ENCODE peak calls at places on chromosomes 3 and 15, in seven cellular contexts. P is gastrocnemius medialis, S is heart right ventricle, F is Panc1, D is GM23338, O is tibial nerve, T is GM20000. X is an unnamed sample.

GRCh38 chr15:87154771-87155170 is 1075.1 kb downstream of the AGBL1 start:
- DNase-seq in S (no peak), T (no peak), O (no peak), D (no peak), F (no peak), P (no peak), X (no peak)

GRCh38 chr3:43190682-43191081 is 84.8 kb upstream of the POMGNT2 start:
- DNase-seq in F (no peak), P (no peak), D (no peak), T (no peak), O (no peak), S (no peak), X (no peak)

GRCh38 chr3:174725303-174725702 is 133.8 kb upstream of the NAALADL2 start:
- DNase-seq in F (no peak), S (no peak), P (no peak), T (no peak), D (no peak), O (no peak), X (no peak)

GRCh38 chr3:46682156-46682555 is 11.3 kb downstream of the ALS2CL start:
- DNase-seq in D (no peak), O (no peak), F (no peak), T (no peak), P (no peak), S (no peak), X (no peak)

GRCh38 chr3:80696280-80696679 is 928.5 kb upstream of the ROBO1 start:
- DNase-seq in F (no peak), S (no peak), O (no peak), T (no peak), P (no peak), D (peak), X (no peak)

GRCh38 chr15:35440265-35440664 is 105.7 kb downstream of the DPH6 start:
- DNase-seq in T (no peak), F (no peak), S (no peak), O (no peak), P (no peak), D (no peak), X (no peak)

GRCh38 chr3:38374221-38374620 is 27.6 kb downstream of the XYLB start:
- DNase-seq in S (no peak), T (no peak), P (no peak), F (no peak), D (no peak), O (no peak), X (peak)

GRCh38 chr3:196008387-196008786 is 73.5 kb downstream of the TFRC start:
- DNase-seq in O (no peak), T (no peak), D (no peak), F (no peak), S (no peak), P (no peak), X (no peak)

GRCh38 chr15:94584833-94585244 is 353.5 kb downstream of the MCTP2 start:
- DNase-seq in D (no peak), O (no peak), P (no peak), S (no peak), T (peak), F (no peak), X (peak)

GRCh38 chr3:187107989-187108388 is 31.3 kb downstream of the RPL39L start:
- DNase-seq in F (no peak), D (no peak), P (no peak), O (no peak), T (no peak), S (no peak), X (no peak)

GRCh38 chr15:28885630-28886430 is at the start of gene APBA2:
- DNase-seq in T (no peak), D (peak), F (no peak), P (no peak), S (no peak), O (no peak), X (peak)

DNA sequence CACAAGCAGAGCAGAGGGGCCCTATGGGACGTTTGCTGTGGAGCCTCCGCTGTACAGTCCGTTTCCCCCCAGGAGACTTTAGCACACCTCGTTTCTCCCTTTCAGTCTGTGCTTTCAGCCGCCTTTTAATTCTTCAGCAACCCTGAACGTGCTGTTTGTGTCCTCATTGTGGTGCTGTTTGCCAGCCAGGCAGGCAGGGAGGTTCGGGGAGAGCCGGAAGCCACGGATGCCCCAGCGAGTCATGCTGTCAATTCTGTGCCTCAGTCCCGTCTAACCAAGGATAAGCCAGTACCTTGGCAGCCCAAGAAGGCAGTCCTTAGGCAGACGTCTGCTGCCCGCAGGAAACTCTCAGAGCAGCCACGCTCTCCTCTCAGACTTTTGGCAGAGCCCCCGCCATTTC is 158.7 kb downstream of the UACA start:
- DNase-seq in S (no peak), P (no peak), T (no peak), O (no peak), F (no peak), D (peak), X (no peak)
- TF ChIP-seq CTCF in S (no peak), P (no peak), T (no peak), O (peak), F (no peak), D (peak), X (no peak)

GRCh38 chr3:149510480-149510879 is 36.0 kb downstream of the TM4SF4 start:
- DNase-seq in P (no peak), D (no peak), T (no peak), F (no peak), S (no peak), O (no peak), X (no peak)

GRCh38 chr3:149514471-149514870 is 40.0 kb downstream of the TM4SF4 start:
- DNase-seq in T (no peak), F (no peak), O (no peak), D (no peak), P (no peak), S (no peak), X (no peak)

GRCh38 chr3:149512073-149512782 is 37.7 kb downstream of the TM4SF4 start:
- DNase-seq in P (peak), O (peak), F (no peak), T (peak), S (peak), D (peak), X (peak)

GRCh38 chr3:149507491-149508324 is 33.2 kb downstream of the TM4SF4 start:
- DNase-seq in P (no peak), O (no peak), S (no peak), D (peak), T (no peak), F (no peak), X (peak)

DNA sequence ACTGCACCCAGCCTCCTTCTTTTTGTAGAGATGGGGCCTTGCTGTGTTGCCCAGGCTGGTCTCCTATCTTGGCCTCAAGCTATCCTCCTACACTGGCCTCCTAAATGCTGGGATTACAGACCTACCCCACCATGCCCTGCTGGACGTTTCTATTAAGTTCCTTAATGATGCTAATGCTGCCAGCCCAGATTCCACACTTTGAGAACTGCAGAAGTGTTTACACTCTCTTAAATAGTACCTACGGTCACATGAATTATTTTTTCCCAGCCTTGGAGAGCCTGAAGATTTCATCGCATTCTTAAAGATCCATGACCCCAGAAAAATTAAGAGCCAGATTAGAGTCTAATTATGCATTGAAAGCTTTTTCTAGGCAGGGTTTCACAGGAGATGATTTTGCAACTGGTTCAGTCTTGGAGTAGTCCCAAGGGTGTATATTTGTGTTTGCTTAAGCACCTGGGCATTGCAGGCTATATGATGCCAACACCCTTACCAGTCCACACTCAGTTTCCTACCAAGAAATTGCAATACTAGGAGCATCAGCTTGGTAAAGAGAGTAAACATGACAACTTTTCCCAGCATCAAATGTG is 36.6 kb downstream of the TM4SF4 start:
- DNase-seq in P (no peak), S (no peak), O (no peak), T (no peak), F (no peak), D (no peak), X (no peak)
- TF ChIP-seq CTCF in P (no peak), S (no peak), O (no peak), T (no peak), F (no peak), D (no peak), X (no peak)

GRCh38 chr15:68543546-68544008 is 35.2 kb upstream of the CORO2B start:
- DNase-seq in S (peak), P (no peak), O (no peak), F (no peak), T (no peak), D (no peak), X (no peak)

GRCh38 chr15:68546318-68546717 is 32.5 kb upstream of the CORO2B start:
- DNase-seq in S (no peak), F (no peak), O (no peak), P (no peak), T (peak), D (no peak), X (no peak)

GRCh38 chr15:68542771-68543544 is 35.8 kb upstream of the CORO2B start:
- DNase-seq in P (peak), F (no peak), S (no peak), T (no peak), D (no peak), O (no peak), X (no peak)

GRCh38 chr15:68541743-68542142 is 37.0 kb upstream of the CORO2B start:
- DNase-seq in O (no peak), S (no peak), P (no peak), D (no peak), F (no peak), T (no peak), X (no peak)

GRCh38 chr15:68542348-68542747 is 36.4 kb upstream of the CORO2B start:
- DNase-seq in T (no peak), P (no peak), D (no peak), F (no peak), S (no peak), O (no peak), X (no peak)
- TF ChIP-seq CTCF in T (no peak), P (no peak), D (no peak), F (no peak), S (no peak), O (no peak), X (no peak)

DNA sequence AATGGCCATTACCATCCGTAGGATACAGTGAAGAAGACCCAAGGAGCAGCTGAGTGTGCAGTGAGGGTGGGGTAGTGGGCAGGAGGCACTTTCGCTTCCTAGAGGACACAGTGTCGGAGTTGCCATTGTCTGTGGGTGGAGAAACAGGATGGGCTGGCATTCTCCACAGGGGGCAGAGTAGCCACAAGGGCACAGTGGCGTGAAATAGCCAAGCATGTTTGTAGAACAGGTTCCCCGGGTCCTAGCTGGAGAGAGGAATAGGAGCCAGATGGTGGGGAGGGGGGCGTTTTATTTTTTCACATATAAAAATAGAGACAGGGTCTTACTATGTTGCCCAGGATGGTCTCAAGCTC is 3.5 kb downstream of the SLC6A6 start:
- DNase-seq in S (no peak), O (no peak), P (no peak), T (no peak), D (no peak), F (no peak), X (no peak)
- TF ChIP-seq CTCF in S (no peak), O (no peak), P (no peak), T (no peak), D (no peak), F (no peak), X (no peak)

GRCh38 chr3:136074546-136074945 is 109.0 kb downstream of the PPP2R3A start:
- DNase-seq in S (no peak), O (no peak), F (no peak), P (no peak), D (no peak), T (no peak), X (no peak)

GRCh38 chr3:136069933-136070332 is 104.4 kb downstream of the PPP2R3A start:
- DNase-seq in T (no peak), F (no peak), P (no peak), D (no peak), S (no peak), O (no peak), X (no peak)

GRCh38 chr3:136068708-136069107 is 103.2 kb downstream of the PPP2R3A start:
- DNase-seq in F (no peak), O (no peak), D (no peak), S (no peak), P (no peak), T (no peak), X (no peak)

GRCh38 chr3:136070334-136070733 is 104.8 kb downstream of the PPP2R3A start:
- DNase-seq in S (no peak), T (no peak), O (no peak), D (no peak), F (peak), P (no peak), X (no peak)

GRCh38 chr3:136070953-136071949 is 105.7 kb downstream of the PPP2R3A start:
- DNase-seq in P (no peak), D (peak), S (no peak), T (no peak), O (no peak), F (no peak), X (no peak)
- TF ChIP-seq CTCF in P (no peak), D (no peak), S (no peak), T (no peak), O (peak), F (peak), X (no peak)

DNA sequence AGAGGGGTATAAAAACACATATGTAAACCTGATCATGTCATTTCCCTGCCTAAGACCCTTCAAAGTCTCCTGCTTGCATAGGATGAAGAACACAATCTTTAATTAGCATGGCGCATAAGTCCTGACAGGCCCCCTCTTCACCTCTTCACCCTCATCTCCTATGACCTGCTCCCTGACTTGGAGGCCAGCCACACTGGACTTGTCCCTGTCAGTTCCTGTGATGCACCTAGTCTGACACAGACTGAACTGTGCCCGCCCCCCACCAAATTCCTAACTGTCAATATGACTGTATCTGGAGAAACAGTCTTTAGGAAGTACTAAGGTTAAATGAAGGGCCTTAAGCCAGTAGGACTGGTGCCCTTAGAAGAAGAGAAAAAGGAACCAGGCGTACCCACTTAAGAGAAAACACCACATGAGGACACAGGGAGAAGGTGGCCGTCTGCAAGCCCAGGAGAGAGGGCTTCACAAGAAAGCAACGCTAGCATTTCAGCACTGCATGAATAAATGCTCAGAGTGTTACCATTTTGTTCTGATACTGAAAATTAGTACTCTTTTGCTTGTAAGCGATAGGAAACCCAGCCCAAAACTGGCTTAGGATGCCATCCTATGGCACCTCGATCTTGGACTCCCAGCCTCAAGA is 34.0 kb downstream of the MRPL46 start:
- DNase-seq in O (no peak), P (no peak), F (no peak), T (no peak), D (no peak), S (no peak), X (no peak)
- TF ChIP-seq CTCF in O (no peak), P (no peak), F (no peak), T (no peak), D (no peak), S (no peak), X (no peak)

DNA sequence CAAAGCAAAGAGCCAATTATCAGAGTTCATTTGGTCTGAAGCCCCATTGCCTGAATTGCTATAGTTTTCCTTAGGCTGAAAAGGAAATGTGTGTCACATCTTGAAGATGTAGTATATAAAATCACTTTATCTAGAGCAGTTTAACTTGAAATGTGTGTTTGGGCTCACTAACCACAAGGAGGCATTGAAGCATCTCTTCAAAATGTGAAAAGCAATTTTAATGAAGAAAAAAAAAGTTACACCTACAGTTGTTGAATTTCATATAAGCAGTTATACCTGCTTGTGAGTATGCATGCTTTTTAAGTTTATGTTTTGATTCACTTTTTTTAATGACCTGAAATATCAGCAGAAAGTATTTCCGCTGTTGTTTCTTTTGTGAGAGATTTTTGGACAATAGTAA is 129.3 kb downstream of the IQCH start:
- DNase-seq in S (no peak), O (no peak), T (no peak), P (no peak), F (no peak), D (no peak), X (no peak)
- TF ChIP-seq CTCF in S (no peak), O (no peak), T (no peak), P (no peak), F (peak), D (peak), X (no peak)

DNA sequence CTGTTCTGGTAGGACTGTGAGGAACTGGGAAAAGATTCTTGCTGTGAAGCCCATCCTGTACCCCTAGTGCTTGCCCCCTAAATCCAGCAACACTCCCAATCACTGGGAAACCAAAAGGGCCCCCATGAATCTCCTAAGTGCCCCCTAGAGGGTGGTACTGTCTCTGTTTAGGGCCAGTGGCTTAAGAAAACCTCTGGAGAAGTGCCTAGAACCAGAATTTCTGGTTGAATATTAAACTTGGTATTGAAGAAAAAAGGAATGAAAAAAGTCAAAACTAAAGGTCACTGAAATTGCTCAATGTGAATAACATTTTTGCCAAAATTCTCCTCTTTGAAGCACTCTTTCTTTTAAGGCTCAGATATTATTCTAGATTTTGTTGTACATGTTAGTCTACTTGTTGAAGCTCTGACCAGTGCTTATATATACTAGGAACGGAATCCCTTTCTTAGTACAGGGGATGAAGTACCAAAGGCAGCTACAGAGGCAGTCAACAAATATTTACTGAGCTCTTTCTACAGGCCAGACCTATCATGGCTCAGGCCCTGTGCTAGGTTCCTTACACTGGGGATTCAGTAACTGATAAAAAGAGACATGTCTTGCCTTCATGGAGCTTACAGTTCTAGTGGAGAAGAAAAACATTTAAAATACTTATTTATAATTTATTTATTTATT is 138.8 kb downstream of the MYLK start:
- DNase-seq in O (no peak), S (no peak), T (no peak), P (no peak), D (peak), F (no peak), X (no peak)
- TF ChIP-seq CTCF in O (no peak), S (no peak), T (no peak), P (no peak), D (peak), F (peak), X (no peak)